ENCODE peak calls at places on chromosomes 16 and 17, in nine cellular contexts. U is cardiac fibroblast; W is left lung; D is stomach; H is stimulated activated CD8-positive, alpha-beta memory T cell treated with anti-CD3 and anti-CD28 coated beads, Interleukin-2, amount 100 ng/mL, for 1 hour; Z is substantia nigra; K is T-helper 1 cell; L is NCI-H1417; X is AG10803. J is an unnamed sample.

GRCh38 chr16:66578596-66579531 is at the start of gene CMTM2:
- DNase-seq in L (no peak), H (no peak), U (no peak), K (no peak), W (no peak), Z (no peak), D (no peak), X (peak; percentile 10), J (no peak)

GRCh38 chr16:11497851-11498289 is 88.8 kb downstream of the LITAF start:
- DNase-seq in W (no peak), Z (no peak), U (peak; percentile 66), X (peak; percentile 4), L (no peak), K (no peak), H (no peak), D (no peak), J (no peak)

GRCh38 chr16:53620476-53620875 is 83.2 kb downstream of the RPGRIP1L start:
- DNase-seq in D (no peak), U (no peak), K (no peak), X (no peak), H (no peak), Z (no peak), L (no peak), W (no peak), J (no peak)

GRCh38 chr17:6110592-6110991 is 40.4 kb downstream of the WSCD1 start:
- DNase-seq in H (no peak), L (no peak), K (no peak), U (no peak), W (no peak), Z (no peak), D (no peak), X (no peak), J (no peak)

GRCh38 chr17:5587431-5588032 is 3.2 kb upstream of the NLRP1 start:
- DNase-seq in K (peak; percentile 71), Z (peak; percentile 66), W (no peak), D (no peak), L (peak; percentile 78), U (peak; percentile 87), H (peak; percentile 24), X (peak; percentile 72), J (peak; percentile 21)

GRCh38 chr16:65740716-65741115 is 618.9 kb upstream of the CDH11 start:
- DNase-seq in L (no peak), X (peak; percentile 50), K (no peak), U (no peak), D (no peak), Z (no peak), H (no peak), W (no peak), J (no peak)

GRCh38 chr17:68011199-68011665 is 15.0 kb upstream of the C17orf58 start:
- DNase-seq in Z (peak; percentile 12), K (peak; percentile 56), D (peak; percentile 63), H (peak; percentile 24), W (peak; percentile 55), X (no peak), L (no peak), U (peak; percentile 46), J (no peak)

GRCh38 chr17:59634632-59635561 is 15.2 kb downstream of the CLTC start:
- DNase-seq in Z (no peak), X (no peak), U (peak; percentile 42), D (no peak), L (no peak), H (no peak), K (peak; percentile 49), W (no peak), J (no peak)

GRCh38 chr16:84475643-84476240 is 28.7 kb downstream of the MEAK7 start:
- DNase-seq in Z (no peak), U (no peak), H (no peak), W (no peak), D (peak; percentile 49), X (no peak), K (no peak), L (no peak), J (no peak)

GRCh38 chr17:18259621-18260331 is 686 bp upstream of the MIEF2 start:
- DNase-seq in H (no peak), L (no peak), W (no peak), X (peak; percentile 55), K (no peak), Z (no peak), U (no peak), D (no peak), J (no peak)

GRCh38 chr17:57106107-57106835 is 21.2 kb downstream of the AKAP1 start:
- DNase-seq in H (no peak), Z (no peak), W (no peak), L (peak; percentile 27), U (no peak), K (no peak), X (no peak), D (no peak), J (no peak)

GRCh38 chr17:4807534-4808377 is 804 bp downstream of the PLD2 start:
- DNase-seq in K (no peak), D (no peak), W (no peak), H (no peak), X (no peak), Z (no peak), U (no peak), L (no peak), J (no peak)

GRCh38 chr17:142876-143784 is 5.8 kb downstream of the SCGB1C2 start:
- DNase-seq in K (no peak), L (no peak), U (no peak), Z (no peak), X (no peak), D (no peak), H (no peak), W (peak; percentile 21), J (no peak)

GRCh38 chr17:2710804-2711607 is 558 bp downstream of the CLUH start:
- DNase-seq in D (no peak), Z (no peak), W (no peak), H (no peak), L (no peak), K (peak; percentile 39), U (peak; percentile 19), X (no peak), J (no peak)

GRCh38 chr17:3765981-3766380 is 35.0 kb downstream of the ITGAE start:
- DNase-seq in K (no peak), Z (no peak), X (no peak), L (no peak), H (no peak), W (no peak), D (no peak), U (no peak), J (no peak)

GRCh38 chr16:49378238-49378637 is 4.6 kb downstream of the C16orf78 start:
- DNase-seq in D (no peak), W (no peak), X (no peak), L (no peak), K (no peak), U (no peak), Z (no peak), H (no peak), J (no peak)

GRCh38 chr17:38970128-38970527 is 2.9 kb upstream of the FBXO47 start:
- DNase-seq in H (no peak), L (no peak), K (no peak), U (no peak), W (no peak), Z (no peak), X (no peak), D (no peak), J (no peak)

GRCh38 chr17:47973541-47973940 is 2.6 kb downstream of the CDK5RAP3 start:
- DNase-seq in L (no peak), U (no peak), Z (no peak), W (no peak), H (no peak), D (no peak), K (no peak), X (no peak), J (no peak)

GRCh38 chr16:78742501-78743283 is 643.2 kb downstream of the WWOX start:
- DNase-seq in H (peak; percentile 39), W (peak; percentile 48), L (no peak), D (peak; percentile 42), U (no peak), X (no peak), K (peak; percentile 91), Z (no peak), J (no peak)

GRCh38 chr16:70708381-70709253 is 22.8 kb upstream of the MTSS2 start:
- DNase-seq in W (no peak), L (no peak), Z (no peak), K (no peak), U (no peak), D (no peak), H (no peak), X (no peak), J (no peak)

GRCh38 chr17:50798424-50799344 is 31.4 kb upstream of the ANKRD40CL start:
- DNase-seq in L (no peak), D (no peak), H (no peak), Z (no peak), K (no peak), X (no peak), W (no peak), U (peak; percentile 10), J (no peak)

GRCh38 chr17:28925912-28926365 is 23.1 kb upstream of the DHRS13 start:
- DNase-seq in H (peak; percentile 6), X (peak; percentile 89), W (no peak), D (no peak), K (peak; percentile 90), Z (no peak), U (peak; percentile 94), L (peak; percentile 28), J (peak; percentile 71)

GRCh38 chr16:74652249-74652648 is 14.4 kb downstream of the RFWD3 start:
- DNase-seq in K (no peak), W (no peak), H (no peak), D (no peak), U (no peak), X (no peak), Z (no peak), L (no peak), J (no peak)

GRCh38 chr17:60315650-60316049 is 76.3 kb downstream of the USP32 start:
- DNase-seq in Z (no peak), K (peak; percentile 4), U (no peak), L (no peak), H (no peak), D (no peak), X (no peak), W (no peak), J (no peak)

GRCh38 chr17:55783684-55784245 is 32.9 kb downstream of the PCTP start:
- DNase-seq in H (no peak), D (peak; percentile 35), K (no peak), X (peak; percentile 57), Z (no peak), U (peak; percentile 69), W (no peak), L (no peak), J (peak; percentile 13)